ENCODE peak calls at places on chromosomes 2 and 18, in ten cellular contexts. H, O, G, C, Y, D, P, X, I and W are unnamed samples.

GRCh38 chr2:109638807-109639206 is 24.6 kb downstream of the SOWAHC start:
- DNase-seq in H (no peak), O (no peak), G (peak), C (no peak), Y (no peak), D (peak), P (no peak), X (no peak), I (no peak), W (no peak)

GRCh38 chr18:12774982-12775381 is 72.1 kb downstream of the PSMG2 start:
- DNase-seq in H (no peak), O (no peak), G (no peak), C (no peak), Y (no peak), D (no peak), P (peak), X (no peak), I (no peak), W (no peak)

GRCh38 chr18:21241224-21242131 is 554 bp upstream of the GREB1L start:
- DNase-seq in H (peak), O (peak), G (no peak), C (peak), Y (peak), D (no peak), P (no peak), X (no peak), I (no peak), W (no peak)

GRCh38 chr2:128319457-128319772 is 747 bp upstream of the HS6ST1 start:
- DNase-seq in H (no peak), O (no peak), G (no peak), C (no peak), Y (peak), D (no peak), P (no peak), X (no peak), I (no peak), W (no peak)

GRCh38 chr2:54557601-54558187 is 101.6 kb downstream of the SPTBN1 start:
- DNase-seq in H (no peak), O (peak), G (peak), C (peak), Y (peak), D (peak), P (peak), X (no peak), I (peak), W (no peak)

GRCh38 chr2:119888673-119889072 is 124.2 kb upstream of the EPB41L5 start:
- DNase-seq in H (no peak), O (no peak), G (peak), C (no peak), Y (no peak), D (peak), P (no peak), X (peak), I (no peak), W (no peak)

GRCh38 chr2:66729391-66729790 is 294.5 kb downstream of the MEIS1 start:
- DNase-seq in H (no peak), O (no peak), G (no peak), C (no peak), Y (no peak), D (peak), P (no peak), X (no peak), I (no peak), W (no peak)

GRCh38 chr18:2258954-2259353 is 312.4 kb downstream of the METTL4 start:
- DNase-seq in H (no peak), O (no peak), G (no peak), C (no peak), Y (no peak), D (no peak), P (no peak), X (no peak), I (no peak), W (no peak)

GRCh38 chr2:223954401-223954800 is 2.9 kb upstream of the MRPL44 start:
- DNase-seq in H (no peak), O (peak), G (peak), C (peak), Y (no peak), D (peak), P (no peak), X (peak), I (no peak), W (no peak)

GRCh38 chr2:98874186-98874689 is 61.8 kb downstream of the CRACDL start:
- DNase-seq in H (no peak), O (no peak), G (no peak), C (no peak), Y (no peak), D (no peak), P (no peak), X (no peak), I (no peak), W (no peak)

GRCh38 chr2:239178484-239178883 is 222.3 kb downstream of the HDAC4 start:
- DNase-seq in H (no peak), O (no peak), G (no peak), C (no peak), Y (no peak), D (no peak), P (no peak), X (no peak), I (no peak), W (no peak)

GRCh38 chr18:36337679-36338419 is 40.3 kb downstream of the FHOD3 start:
- DNase-seq in H (peak), O (no peak), G (no peak), C (no peak), Y (no peak), D (no peak), P (no peak), X (no peak), I (no peak), W (no peak)

GRCh38 chr2:198321522-198322088 is 517.2 kb downstream of the PLCL1 start:
- DNase-seq in H (no peak), O (no peak), G (no peak), C (no peak), Y (no peak), D (peak), P (no peak), X (no peak), I (no peak), W (no peak)

GRCh38 chr2:164847966-164848365 is 6.3 kb upstream of the COBLL1 start:
- DNase-seq in H (no peak), O (no peak), G (no peak), C (no peak), Y (no peak), D (peak), P (no peak), X (no peak), I (no peak), W (no peak)

GRCh38 chr2:70678576-70679143 is 89.3 kb downstream of the ADD2 start:
- DNase-seq in H (no peak), O (no peak), G (no peak), C (no peak), Y (no peak), D (no peak), P (no peak), X (no peak), I (no peak), W (no peak)

GRCh38 chr2:127768775-127769479 is 42.0 kb downstream of the WDR33 start:
- DNase-seq in H (no peak), O (no peak), G (no peak), C (no peak), Y (no peak), D (peak), P (no peak), X (no peak), I (no peak), W (no peak)

GRCh38 chr2:133421516-133422324 is 146.5 kb downstream of the NCKAP5 start:
- DNase-seq in H (no peak), O (no peak), G (peak), C (peak), Y (no peak), D (peak), P (no peak), X (peak), I (no peak), W (peak)

GRCh38 chr2:237643066-237643465 is 15.7 kb downstream of the LRRFIP1 start:
- DNase-seq in H (no peak), O (no peak), G (no peak), C (no peak), Y (no peak), D (no peak), P (no peak), X (no peak), I (no peak), W (no peak)

GRCh38 chr2:237256845-237257244 is 157.1 kb downstream of the COL6A3 start:
- DNase-seq in H (no peak), O (no peak), G (peak), C (no peak), Y (no peak), D (peak), P (no peak), X (no peak), I (no peak), W (no peak)

GRCh38 chr18:32770651-32771168 is 2.1 kb downstream of the KLHL14 start:
- DNase-seq in H (peak), O (no peak), G (no peak), C (peak), Y (peak), D (no peak), P (no peak), X (no peak), I (no peak), W (no peak)

GRCh38 chr2:172427256-172427989 is at the start of gene ITGA6:
- DNase-seq in H (peak), O (peak), G (peak), C (peak), Y (peak), D (peak), P (peak), X (no peak), I (no peak), W (no peak)

GRCh38 chr2:127094509-127095366 is 12.2 kb downstream of the BIN1 start:
- DNase-seq in H (peak), O (no peak), G (peak), C (peak), Y (peak), D (peak), P (no peak), X (no peak), I (no peak), W (no peak)

GRCh38 chr2:20507166-20507692 is 60.4 kb downstream of the RHOB start:
- DNase-seq in H (no peak), O (peak), G (no peak), C (no peak), Y (no peak), D (peak), P (no peak), X (no peak), I (no peak), W (no peak)

GRCh38 chr2:241561811-241562210 is 3.3 kb downstream of the BOK start:
- DNase-seq in H (peak), O (peak), G (peak), C (no peak), Y (peak), D (peak), P (no peak), X (no peak), I (no peak), W (no peak)

GRCh38 chr2:181977661-181978350 is 7.8 kb upstream of the PPP1R1C start:
- DNase-seq in H (no peak), O (no peak), G (no peak), C (no peak), Y (no peak), D (peak), P (no peak), X (no peak), I (no peak), W (peak)
- H3K4me3 ChIP-seq in H (no peak), O (no peak), G (no peak), C (no peak), Y (no peak), D (no peak), P (no peak), X (no peak), I (no peak), W (no peak)

GRCh38 chr2:226031962-226032441 is 632.5 kb downstream of the NYAP2 start:
- DNase-seq in H (peak), O (peak), G (peak), C (peak), Y (no peak), D (peak), P (no peak), X (peak), I (no peak), W (no peak)

GRCh38 chr2:226031078-226031937 is 631.8 kb downstream of the NYAP2 start:
- DNase-seq in H (peak), O (peak), G (peak), C (peak), Y (peak), D (peak), P (no peak), X (peak), I (no peak), W (peak)

GRCh38 chr2:226030369-226031077 is 631.0 kb downstream of the NYAP2 start:
- DNase-seq in H (no peak), O (peak), G (no peak), C (peak), Y (no peak), D (no peak), P (no peak), X (no peak), I (no peak), W (no peak)
- H3K4me3 ChIP-seq in H (peak), O (peak), G (peak), C (peak), Y (peak), D (peak), P (no peak), X (peak), I (peak), W (peak)

DNA sequence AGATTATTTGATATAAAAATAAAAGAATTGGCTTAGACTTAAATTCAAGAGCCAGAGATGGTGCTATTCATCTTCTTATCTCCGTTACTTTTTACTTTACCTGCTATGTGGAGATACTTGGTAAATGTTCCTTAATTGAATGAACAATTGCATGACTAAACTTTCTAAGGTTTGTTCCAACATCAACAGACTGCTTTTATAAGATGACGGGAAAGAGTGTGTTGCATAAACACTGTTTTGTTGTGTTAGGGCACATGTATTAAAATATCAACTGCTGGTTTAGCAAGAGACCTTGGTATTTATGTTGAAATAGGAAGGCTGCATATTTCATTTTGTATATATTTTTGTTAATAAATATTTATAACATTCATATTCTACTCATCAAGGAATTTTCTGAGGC is 10.5 kb upstream of the NFE2L2 start:
- DNase-seq in H (no peak), O (no peak), G (peak), C (no peak), Y (no peak), D (peak), P (no peak), X (peak), I (no peak), W (no peak)
- H3K4me3 ChIP-seq in H (no peak), O (no peak), G (no peak), C (no peak), Y (no peak), D (no peak), P (no peak), X (no peak), I (peak), W (no peak)

DNA sequence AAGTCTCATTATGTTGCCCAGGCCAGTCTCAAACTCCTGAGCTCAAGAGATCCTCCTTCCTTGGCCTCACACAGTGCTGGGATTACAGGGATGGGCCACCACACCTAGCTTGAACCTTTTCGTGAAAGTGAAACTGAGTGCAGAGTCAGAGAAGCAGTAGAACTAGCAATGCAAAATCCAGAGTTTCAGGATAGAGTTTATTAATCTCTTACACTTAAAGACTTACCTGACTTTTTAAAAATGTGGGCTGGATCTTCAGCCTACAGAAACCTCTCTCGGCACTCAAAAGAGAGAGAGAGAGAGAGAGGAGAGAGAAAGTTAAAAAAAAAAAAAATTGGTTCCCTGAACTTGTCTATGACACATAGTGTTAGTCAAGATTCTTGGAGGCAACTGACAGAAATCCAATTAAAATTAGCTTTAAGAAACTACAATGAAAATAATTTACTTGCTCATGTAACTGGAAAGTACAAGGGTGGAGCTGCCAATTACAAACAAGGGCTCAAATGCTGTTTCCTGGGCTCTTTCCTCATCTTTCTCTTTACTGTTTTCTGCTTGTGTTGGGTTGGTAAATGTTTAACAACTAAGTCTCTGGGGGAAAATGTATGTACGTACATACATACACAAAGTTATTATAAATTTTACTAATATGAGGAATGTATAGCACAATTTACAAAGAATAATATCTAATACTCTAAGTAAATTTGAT is 98.1 kb upstream of the CERS6 start:
- DNase-seq in H (no peak), O (no peak), G (no peak), C (no peak), Y (no peak), D (no peak), P (no peak), X (no peak), I (no peak), W (no peak)
- H3K4me3 ChIP-seq in H (no peak), O (no peak), G (no peak), C (no peak), Y (no peak), D (no peak), P (no peak), X (no peak), I (no peak), W (no peak)

DNA sequence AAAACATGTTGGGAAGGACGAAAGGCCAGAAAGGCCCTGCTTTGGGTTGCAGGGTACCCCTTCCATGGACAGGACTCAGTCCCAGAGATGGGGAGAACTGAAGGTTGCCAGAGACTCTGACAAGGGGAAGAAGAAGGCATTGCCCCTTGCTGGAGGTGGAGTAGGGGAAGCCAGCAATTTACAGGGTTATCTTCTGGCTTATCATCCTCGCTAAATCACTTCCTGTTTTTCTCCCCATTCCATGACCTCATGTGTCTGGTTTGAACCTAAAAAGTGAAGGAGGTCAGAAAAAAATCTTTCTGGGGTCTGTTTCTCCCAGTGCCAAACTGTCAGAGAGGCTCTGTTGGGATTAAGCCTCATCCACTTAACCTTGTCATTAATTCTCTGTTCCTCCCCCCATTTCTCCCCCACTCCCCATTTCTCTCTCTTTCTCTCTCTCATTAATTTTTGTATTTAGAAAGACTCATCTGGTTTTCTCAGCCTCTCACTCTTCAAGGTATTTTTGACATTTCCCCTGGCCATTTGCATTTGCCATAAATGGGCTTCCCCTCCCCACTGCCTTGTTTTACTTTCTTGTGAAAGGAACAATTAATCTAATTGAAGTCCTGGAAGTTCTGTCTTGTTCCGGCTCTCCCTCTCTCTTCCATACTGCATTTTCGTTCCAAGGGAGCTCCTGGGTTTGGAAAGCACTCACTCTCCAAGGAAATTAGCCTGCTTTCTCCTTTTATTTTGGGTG is 17.4 kb downstream of the NRP2 start:
- DNase-seq in H (no peak), O (peak), G (no peak), C (no peak), Y (no peak), D (no peak), P (no peak), X (no peak), I (no peak), W (no peak)
- H3K4me3 ChIP-seq in H (no peak), O (no peak), G (no peak), C (no peak), Y (no peak), D (no peak), P (no peak), X (no peak), I (no peak), W (no peak)

DNA sequence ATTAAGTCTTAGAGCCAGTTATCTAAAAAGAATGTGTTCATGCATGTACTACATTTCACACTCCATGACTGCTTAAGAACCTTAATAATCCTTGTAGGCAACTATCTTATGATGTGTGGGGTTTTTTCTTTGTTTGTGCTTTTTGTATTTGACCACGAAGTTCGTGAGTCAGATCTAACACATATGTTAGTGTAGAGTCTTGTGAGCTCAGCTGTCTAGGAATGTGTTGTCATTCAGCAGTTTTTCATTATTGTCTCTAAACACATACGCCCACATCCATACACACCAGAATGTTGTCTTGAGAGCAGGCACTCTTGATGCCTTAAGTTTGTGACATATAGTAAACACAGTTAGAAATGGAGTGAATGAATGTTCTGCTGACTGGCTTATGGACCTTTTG is 38.4 kb downstream of the CAB39 start:
- DNase-seq in H (no peak), O (no peak), G (peak), C (no peak), Y (no peak), D (peak), P (no peak), X (peak), I (no peak), W (no peak)
- H3K4me3 ChIP-seq in H (no peak), O (no peak), G (no peak), C (no peak), Y (no peak), D (no peak), P (no peak), X (no peak), I (no peak), W (no peak)

GRCh38 chr2:157837851-157838441 is 38.2 kb downstream of the ACVR1 start:
- DNase-seq in H (no peak), O (peak), G (peak), C (no peak), Y (no peak), D (peak), P (no peak), X (no peak), I (no peak), W (no peak)
- H3K4me3 ChIP-seq in H (no peak), O (peak), G (peak), C (no peak), Y (peak), D (peak), P (no peak), X (peak), I (peak), W (no peak)

GRCh38 chr18:65852273-65852672 is 101.5 kb downstream of the CDH7 start:
- DNase-seq in H (no peak), O (no peak), G (no peak), C (no peak), Y (no peak), D (no peak), P (no peak), X (no peak), I (no peak), W (no peak)
- H3K4me3 ChIP-seq in H (no peak), O (no peak), G (no peak), C (no peak), Y (no peak), D (no peak), P (no peak), X (no peak), I (no peak), W (no peak)